ENCODE peak calls at places on chromosomes 6 and 20, in five cellular contexts. G is AG04450, Q is ovary, P is uterus, Y is HCT116. F is an unnamed sample.

GRCh38 chr6:103273048-103273447 is 1586.7 kb downstream of the HACE1 start:
- DNase-seq in G (no peak), Y (peak), Q (no peak), P (no peak), F (no peak)

GRCh38 chr6:99187429-99187828 is 162.0 kb downstream of the FAXC start:
- DNase-seq in Y (no peak), P (no peak), Q (no peak), G (no peak), F (no peak)

GRCh38 chr6:27617700-27618689 is 145.1 kb upstream of the ZNF184 start:
- DNase-seq in P (no peak), Q (no peak), G (no peak), Y (peak), F (peak)

GRCh38 chr6:21201673-21202430 is 391.7 kb upstream of the SOX4 start:
- DNase-seq in Q (no peak), Y (no peak), P (no peak), G (no peak), F (no peak)

GRCh38 chr20:55333798-55334197 is 671.5 kb downstream of the CBLN4 start:
- DNase-seq in Q (no peak), G (no peak), P (no peak), Y (no peak), F (no peak)

GRCh38 chr6:56890066-56890465 is 64.8 kb upstream of the BEND6 start:
- DNase-seq in Q (no peak), G (no peak), P (no peak), Y (no peak), F (no peak)

GRCh38 chr6:161434331-161434730 is 160.5 kb upstream of the AGPAT4 start:
- DNase-seq in Q (no peak), Y (no peak), G (no peak), P (no peak), F (peak)

GRCh38 chr6:11632795-11633511 is 95.4 kb downstream of the TMEM170B start:
- DNase-seq in Y (no peak), G (no peak), P (no peak), Q (no peak), F (peak)

GRCh38 chr20:63095718-63096654 is 89.2 kb upstream of the BHLHE23 start:
- DNase-seq in Q (peak), G (no peak), Y (no peak), P (peak), F (no peak)

GRCh38 chr20:64140421-64140820 is 23.8 kb upstream of the MYT1 start:
- DNase-seq in G (no peak), Q (peak), Y (no peak), P (no peak), F (no peak)

GRCh38 chr6:122151768-122152167 is 247.7 kb upstream of the HSF2 start:
- DNase-seq in Q (no peak), Y (no peak), P (no peak), G (no peak), F (no peak)

GRCh38 chr6:39296745-39297640 is 17.2 kb downstream of the KCNK17 start:
- DNase-seq in G (no peak), Y (no peak), Q (peak), P (no peak), F (peak)

GRCh38 chr6:42375007-42375635 is 76.6 kb downstream of the TRERF1 start:
- DNase-seq in G (no peak), Y (no peak), P (no peak), Q (no peak), F (no peak)

GRCh38 chr6:121627761-121628160 is 192.3 kb downstream of the GJA1 start:
- DNase-seq in G (no peak), Y (no peak), Q (no peak), P (no peak), F (peak)

GRCh38 chr6:118574051-118574865 is 26.2 kb downstream of the PLN start:
- DNase-seq in P (no peak), Y (no peak), Q (no peak), G (no peak), F (peak)

GRCh38 chr20:7410150-7410549 is 530.1 kb downstream of the HAO1 start:
- DNase-seq in G (no peak), Y (no peak), P (no peak), Q (no peak), F (peak)

GRCh38 chr20:13142143-13142542 is 78.9 kb upstream of the ISM1 start:
- DNase-seq in G (no peak), P (no peak), Y (no peak), Q (no peak), F (peak)

GRCh38 chr20:44967207-44967807 is 995 bp downstream of the STK4 start:
- DNase-seq in G (no peak), Q (no peak), P (no peak), Y (no peak), F (peak)

GRCh38 chr6:154143753-154144152 is 104.7 kb downstream of the OPRM1 start:
- DNase-seq in Y (no peak), P (no peak), Q (no peak), G (no peak), F (no peak)

GRCh38 chr20:45817652-45818194 is 5.3 kb downstream of the UBE2C start:
- DNase-seq in Q (no peak), Y (no peak), G (peak), P (no peak), F (peak)

GRCh38 chr20:1906361-1907051 is 11.3 kb downstream of the SIRPA start:
- DNase-seq in P (no peak), Y (no peak), G (no peak), Q (no peak), F (peak)

GRCh38 chr6:45438849-45439406 is 61.2 kb upstream of the SUPT3H start:
- DNase-seq in Q (no peak), Y (peak), G (peak), P (no peak), F (peak)

GRCh38 chr6:140744648-140745320 is 1370.3 kb upstream of the CITED2 start:
- DNase-seq in P (no peak), Q (no peak), Y (no peak), G (no peak), F (peak)

GRCh38 chr6:145704153-145704781 is 31.1 kb downstream of the EPM2A start:
- DNase-seq in G (no peak), Q (no peak), Y (no peak), P (no peak), F (peak)

GRCh38 chr6:146850238-146850896 is 251.6 kb downstream of the ADGB start:
- DNase-seq in Y (no peak), Q (no peak), G (peak), P (no peak), F (peak)

GRCh38 chr6:15020114-15020770 is 225.6 kb upstream of the JARID2 start:
- DNase-seq in P (no peak), G (no peak), Y (no peak), Q (no peak), F (no peak)

GRCh38 chr20:399182-399707 is 8.9 kb upstream of the RBCK1 start:
- DNase-seq in P (no peak), Q (no peak), Y (no peak), G (no peak), F (no peak)

GRCh38 chr6:41428995-41429417 is 93.6 kb downstream of the NCR2 start:
- DNase-seq in Q (no peak), P (peak), Y (no peak), G (no peak), F (peak)

GRCh38 chr6:143039548-143039947 is 21.1 kb upstream of the AIG1 start:
- DNase-seq in Y (no peak), P (no peak), G (no peak), Q (no peak), F (no peak)

GRCh38 chr6:143037470-143037869 is 23.2 kb upstream of the AIG1 start:
- DNase-seq in Y (no peak), Q (no peak), G (no peak), P (no peak), F (no peak)

GRCh38 chr6:143040018-143040417 is 20.7 kb upstream of the AIG1 start:
- DNase-seq in Y (no peak), P (no peak), G (no peak), Q (no peak), F (no peak)

GRCh38 chr6:143034689-143035334 is 25.9 kb upstream of the AIG1 start:
- DNase-seq in Y (no peak), Q (no peak), P (no peak), G (no peak), F (no peak)

DNA sequence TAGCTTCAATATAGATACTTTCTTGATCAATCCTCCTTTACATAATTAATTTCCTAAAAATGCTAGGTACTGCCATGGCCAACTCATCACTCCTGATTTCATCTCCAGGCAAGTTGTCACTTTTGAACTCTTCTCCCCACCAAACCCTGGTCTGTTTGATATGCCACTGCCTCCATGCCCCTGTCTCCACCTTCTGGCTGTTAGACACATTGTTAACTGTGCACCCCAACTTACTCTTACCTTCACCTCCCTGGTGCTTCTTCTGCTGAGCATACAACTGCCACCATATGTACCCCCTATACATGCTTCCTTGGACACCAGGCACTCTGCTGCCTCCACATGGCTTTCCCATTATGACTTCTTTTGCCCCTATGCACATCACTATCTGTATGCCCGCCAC is 21.8 kb upstream of the AIG1 start:
- DNase-seq in Y (no peak), Q (no peak), P (no peak), G (no peak), F (no peak)
- TF ChIP-seq CTCF in Y (no peak), Q (no peak), P (no peak), G (no peak), F (no peak)

GRCh38 chr6:4668271-4669179 is 107.7 kb upstream of the CDYL start:
- DNase-seq in Y (no peak), Q (no peak), P (no peak), G (no peak), F (peak)

GRCh38 chr6:4670824-4671409 is 105.3 kb upstream of the CDYL start:
- DNase-seq in G (no peak), Y (no peak), Q (no peak), P (no peak), F (no peak)

GRCh38 chr6:4672772-4673171 is 103.4 kb upstream of the CDYL start:
- DNase-seq in Q (no peak), P (no peak), Y (no peak), G (no peak), F (no peak)

GRCh38 chr6:4671587-4672115 is 104.6 kb upstream of the CDYL start:
- DNase-seq in G (no peak), Y (no peak), Q (no peak), P (no peak), F (no peak)

GRCh38 chr6:4670295-4670694 is 105.9 kb upstream of the CDYL start:
- DNase-seq in G (no peak), Y (no peak), Q (no peak), P (no peak), F (no peak)
- H3K4me3 ChIP-seq in G (no peak), Y (no peak), Q (no peak), P (no peak), F (no peak)

GRCh38 chr6:5041955-5042354 is 38.1 kb upstream of the RPP40 start:
- DNase-seq in P (no peak), G (no peak), Y (no peak), Q (no peak), F (no peak)
- TF ChIP-seq CTCF in P (no peak), G (no peak), Y (no peak), Q (no peak), F (no peak)

GRCh38 chr6:18213439-18213838 is 50.9 kb downstream of the DEK start:
- DNase-seq in Y (no peak), Q (no peak), G (no peak), P (no peak), F (no peak)

GRCh38 chr6:18218233-18218632 is 46.1 kb downstream of the DEK start:
- DNase-seq in Y (no peak), Q (no peak), G (no peak), P (no peak), F (no peak)

GRCh38 chr6:18214003-18214402 is 50.3 kb downstream of the DEK start:
- DNase-seq in Y (no peak), G (no peak), P (no peak), Q (no peak), F (no peak)

GRCh38 chr6:18216411-18216810 is 47.9 kb downstream of the DEK start:
- DNase-seq in G (peak), P (no peak), Q (no peak), Y (no peak), F (peak)

DNA sequence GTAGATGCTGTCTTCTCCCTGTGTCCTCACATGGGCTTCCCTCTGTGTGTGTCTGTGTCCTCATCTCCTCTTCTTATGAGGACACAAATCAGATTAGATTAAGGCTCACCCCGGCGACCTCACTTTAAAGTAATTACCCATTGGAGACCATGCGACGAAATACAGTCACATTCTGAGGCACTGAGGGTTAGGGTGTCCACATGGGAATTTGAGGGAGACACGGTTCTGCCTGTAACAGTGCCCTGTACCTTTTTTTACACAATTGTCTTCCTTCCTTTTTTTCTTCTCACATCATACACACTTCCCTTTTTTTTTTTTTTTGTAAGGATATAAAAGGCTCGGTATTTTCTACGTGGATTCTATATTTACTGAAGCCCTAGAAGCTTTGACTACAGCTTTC is 48.9 kb downstream of the DEK start:
- DNase-seq in Q (no peak), G (no peak), P (no peak), Y (no peak), F (no peak)
- H3K4me3 ChIP-seq in Q (no peak), G (no peak), P (no peak), Y (no peak), F (no peak)

DNA sequence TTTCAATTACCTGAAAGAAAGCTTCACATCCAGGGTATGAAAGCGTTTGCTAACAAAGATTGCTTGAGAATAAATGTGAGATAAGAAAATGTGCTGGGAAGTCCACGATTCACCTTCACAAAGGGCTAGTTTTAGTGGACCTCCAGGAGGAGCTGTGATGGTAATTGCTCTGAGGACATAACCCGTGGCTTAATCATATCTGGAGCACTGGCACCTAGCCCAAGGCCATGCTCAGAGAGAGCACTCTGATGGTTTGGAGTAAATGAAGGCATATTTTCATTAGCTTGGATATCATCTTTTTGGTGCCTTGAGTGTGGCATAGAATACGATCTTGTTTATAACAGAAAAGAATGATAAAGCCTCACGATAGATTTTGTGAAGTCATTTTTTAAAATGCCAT is 46.9 kb upstream of the BACH2 start:
- DNase-seq in G (no peak), P (no peak), Y (peak), Q (peak), F (peak)
- TF ChIP-seq CTCF in G (peak), P (no peak), Y (no peak), Q (no peak), F (peak)

GRCh38 chr6:1063671-1064355 is 248.1 kb upstream of the FOXQ1 start:
- DNase-seq in Q (no peak), Y (no peak), P (no peak), G (no peak), F (peak)
- H3K4me3 ChIP-seq in Q (no peak), Y (no peak), P (no peak), G (no peak), F (no peak)

GRCh38 chr6:106154326-106154725 is 68.2 kb downstream of the PRDM1 start:
- DNase-seq in P (no peak), Q (no peak), Y (no peak), G (no peak), F (no peak)

GRCh38 chr6:106158816-106159215 is 72.7 kb downstream of the PRDM1 start:
- DNase-seq in Y (no peak), G (no peak), P (no peak), Q (no peak), F (no peak)

GRCh38 chr6:106156863-106157262 is 70.7 kb downstream of the PRDM1 start:
- DNase-seq in Y (no peak), G (no peak), P (no peak), Q (no peak), F (peak)

GRCh38 chr6:106155219-106155830 is 69.2 kb downstream of the PRDM1 start:
- DNase-seq in G (no peak), P (no peak), Y (no peak), Q (no peak), F (no peak)

GRCh38 chr6:106156413-106156812 is 70.3 kb downstream of the PRDM1 start:
- DNase-seq in P (no peak), G (no peak), Y (no peak), Q (no peak), F (no peak)
- TF ChIP-seq CTCF in P (no peak), G (no peak), Y (no peak), Q (no peak), F (no peak)